ENCODE peak calls at places on chromosomes 11 and 22, in six cellular contexts. One of them, this sample, is unnamed.

GRCh38 chr11:86447763-86448480 is 73.2 kb downstream of the CCDC81 start:
- DNase-seq in cardiac muscle cell: no peak
- DNase-seq in activated B cell treated with CpG ODN at 0.5 μM for 24 hours: no peak
- DNase-seq in glutamatergic neuron: no peak
- DNase-seq in mucosa of descending colon: no peak
- DNase-seq in astrocyte of the cerebellum: no peak
- DNase-seq in this sample: no peak

GRCh38 chr11:101715281-101715680 is 131.5 kb upstream of the TRPC6 start:
- DNase-seq in glutamatergic neuron: no peak
- DNase-seq in mucosa of descending colon: no peak
- DNase-seq in astrocyte of the cerebellum: no peak
- DNase-seq in activated B cell treated with CpG ODN at 0.5 μM for 24 hours: no peak
- DNase-seq in cardiac muscle cell: no peak
- DNase-seq in this sample: no peak

GRCh38 chr11:102436546-102436945 is 16.0 kb downstream of the TMEM123 start:
- DNase-seq in mucosa of descending colon: no peak
- DNase-seq in glutamatergic neuron: no peak
- DNase-seq in astrocyte of the cerebellum: no peak
- DNase-seq in activated B cell treated with CpG ODN at 0.5 μM for 24 hours: no peak
- DNase-seq in cardiac muscle cell: no peak
- DNase-seq in this sample: no peak

GRCh38 chr22:48477031-48477721 is 1350.5 kb downstream of the BRD1 start:
- DNase-seq in astrocyte of the cerebellum: no peak
- DNase-seq in cardiac muscle cell: no peak
- DNase-seq in mucosa of descending colon: no peak
- DNase-seq in glutamatergic neuron: no peak
- DNase-seq in activated B cell treated with CpG ODN at 0.5 μM for 24 hours: no peak
- DNase-seq in this sample: no peak

GRCh38 chr11:18280438-18281046 is 14.5 kb downstream of the SAA1 start:
- DNase-seq in glutamatergic neuron: no peak
- DNase-seq in activated B cell treated with CpG ODN at 0.5 μM for 24 hours: no peak
- DNase-seq in mucosa of descending colon: no peak
- DNase-seq in astrocyte of the cerebellum: no peak
- DNase-seq in cardiac muscle cell: no peak
- DNase-seq in this sample: no peak

GRCh38 chr11:19382131-19382611 is 141.4 kb upstream of the E2F8 start:
- DNase-seq in glutamatergic neuron: no peak
- DNase-seq in mucosa of descending colon: no peak
- DNase-seq in activated B cell treated with CpG ODN at 0.5 μM for 24 hours: no peak
- DNase-seq in cardiac muscle cell: no peak
- DNase-seq in astrocyte of the cerebellum: no peak
- DNase-seq in this sample: no peak

GRCh38 chr22:26592368-26593015 is 2.6 kb upstream of the TPST2 start:
- DNase-seq in cardiac muscle cell: no peak
- DNase-seq in mucosa of descending colon: peak
- DNase-seq in glutamatergic neuron: no peak
- DNase-seq in activated B cell treated with CpG ODN at 0.5 μM for 24 hours: no peak
- DNase-seq in astrocyte of the cerebellum: no peak
- DNase-seq in this sample: no peak

GRCh38 chr11:38593649-38594048 is 1995.6 kb upstream of the RAG2 start:
- DNase-seq in activated B cell treated with CpG ODN at 0.5 μM for 24 hours: no peak
- DNase-seq in cardiac muscle cell: no peak
- DNase-seq in mucosa of descending colon: no peak
- DNase-seq in astrocyte of the cerebellum: peak
- DNase-seq in glutamatergic neuron: no peak
- DNase-seq in this sample: no peak

GRCh38 chr11:31872074-31872440 is 60.9 kb upstream of the PAX6 start:
- DNase-seq in mucosa of descending colon: no peak
- DNase-seq in glutamatergic neuron: no peak
- DNase-seq in astrocyte of the cerebellum: no peak
- DNase-seq in activated B cell treated with CpG ODN at 0.5 μM for 24 hours: no peak
- DNase-seq in cardiac muscle cell: no peak
- DNase-seq in this sample: no peak

GRCh38 chr22:30285176-30285845 is 4.0 kb downstream of the CASTOR1 start:
- DNase-seq in cardiac muscle cell: no peak
- DNase-seq in activated B cell treated with CpG ODN at 0.5 μM for 24 hours: no peak
- DNase-seq in mucosa of descending colon: no peak
- DNase-seq in astrocyte of the cerebellum: no peak
- DNase-seq in glutamatergic neuron: no peak
- DNase-seq in this sample: no peak

GRCh38 chr11:81495699-81496292 is 1237.9 kb downstream of the FAM181B start:
- DNase-seq in astrocyte of the cerebellum: no peak
- DNase-seq in glutamatergic neuron: no peak
- DNase-seq in cardiac muscle cell: no peak
- DNase-seq in mucosa of descending colon: no peak
- DNase-seq in activated B cell treated with CpG ODN at 0.5 μM for 24 hours: no peak
- DNase-seq in this sample: no peak

GRCh38 chr11:81492923-81493445 is 1240.7 kb downstream of the FAM181B start:
- DNase-seq in cardiac muscle cell: no peak
- DNase-seq in mucosa of descending colon: no peak
- DNase-seq in astrocyte of the cerebellum: no peak
- DNase-seq in activated B cell treated with CpG ODN at 0.5 μM for 24 hours: no peak
- DNase-seq in glutamatergic neuron: no peak
- DNase-seq in this sample: no peak

GRCh38 chr11:81496566-81496965 is 1237.1 kb downstream of the FAM181B start:
- DNase-seq in astrocyte of the cerebellum: no peak
- DNase-seq in glutamatergic neuron: no peak
- DNase-seq in activated B cell treated with CpG ODN at 0.5 μM for 24 hours: no peak
- DNase-seq in cardiac muscle cell: no peak
- DNase-seq in mucosa of descending colon: no peak
- DNase-seq in this sample: no peak

GRCh38 chr11:81497202-81497804 is 1236.4 kb downstream of the FAM181B start:
- DNase-seq in astrocyte of the cerebellum: no peak
- DNase-seq in glutamatergic neuron: no peak
- DNase-seq in mucosa of descending colon: peak
- DNase-seq in activated B cell treated with CpG ODN at 0.5 μM for 24 hours: no peak
- DNase-seq in cardiac muscle cell: peak
- DNase-seq in this sample: no peak

DNA sequence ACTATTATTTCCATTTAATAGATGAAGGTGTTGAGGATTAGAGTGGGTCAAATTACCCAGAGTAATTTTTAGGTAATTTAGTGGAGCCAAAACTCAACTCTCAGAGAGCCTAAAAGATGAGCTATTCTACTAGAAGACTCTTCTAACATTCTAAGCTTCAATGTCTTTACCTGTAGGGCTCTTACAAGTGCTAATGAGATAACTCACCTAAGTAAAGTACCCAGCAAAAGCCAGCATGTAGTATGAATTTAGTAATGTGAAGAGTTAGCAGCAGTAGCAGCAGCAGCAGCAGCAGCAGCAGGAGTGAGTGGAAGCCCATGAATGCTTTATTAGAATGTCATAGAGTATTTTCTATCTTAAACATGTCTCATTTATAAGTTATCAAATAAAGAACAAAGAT is 1239.2 kb downstream of the FAM181B start:
- DNase-seq in cardiac muscle cell: no peak
- DNase-seq in glutamatergic neuron: no peak
- DNase-seq in activated B cell treated with CpG ODN at 0.5 μM for 24 hours: no peak
- DNase-seq in astrocyte of the cerebellum: no peak
- DNase-seq in mucosa of descending colon: no peak
- DNase-seq in this sample: no peak
- TF ChIP-seq CTCF in cardiac muscle cell: no peak
- TF ChIP-seq CTCF in glutamatergic neuron: no peak
- TF ChIP-seq CTCF in activated B cell treated with CpG ODN at 0.5 μM for 24 hours: no peak
- TF ChIP-seq CTCF in astrocyte of the cerebellum: no peak
- TF ChIP-seq CTCF in mucosa of descending colon: no peak
- TF ChIP-seq CTCF in this sample: no peak

DNA sequence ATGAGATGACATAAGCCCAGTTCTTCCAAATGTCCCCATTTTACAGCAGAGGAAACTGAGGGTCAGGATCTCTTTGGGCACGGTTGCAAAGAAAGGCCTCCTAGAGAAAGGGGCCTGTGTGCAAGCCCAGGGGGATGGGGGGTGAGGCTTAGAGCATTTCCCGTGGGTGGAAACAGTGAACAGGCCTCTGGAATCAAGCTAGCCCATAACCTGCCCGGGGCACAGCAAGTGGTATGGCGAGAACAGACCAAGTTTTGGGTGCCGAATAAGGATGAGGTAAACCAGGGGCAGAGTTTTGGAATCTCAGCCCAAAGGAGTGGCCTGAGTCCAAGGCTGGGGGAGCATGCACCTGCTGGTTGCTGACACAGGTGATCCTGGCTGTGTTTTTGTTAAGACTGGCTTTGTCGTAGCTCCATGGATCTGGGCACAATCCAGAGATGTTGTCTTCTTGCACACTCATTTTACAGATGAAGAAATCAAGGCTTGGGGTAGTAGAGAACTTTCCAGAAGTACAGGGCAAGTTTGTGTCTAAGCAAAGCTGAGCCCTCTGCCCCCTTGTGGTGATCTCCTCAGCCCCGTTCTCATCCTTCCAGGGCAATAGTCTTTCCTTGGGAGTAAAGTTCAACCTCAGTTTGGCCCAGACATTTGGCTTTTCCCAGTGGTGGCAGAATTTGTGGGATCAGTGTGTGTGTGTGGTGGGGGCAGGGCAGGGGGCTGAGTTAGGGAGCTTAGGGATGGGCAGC is 53.5 kb upstream of the MYEOV start:
- DNase-seq in astrocyte of the cerebellum: no peak
- DNase-seq in activated B cell treated with CpG ODN at 0.5 μM for 24 hours: no peak
- DNase-seq in glutamatergic neuron: no peak
- DNase-seq in mucosa of descending colon: peak
- DNase-seq in cardiac muscle cell: no peak
- DNase-seq in this sample: peak
- TF ChIP-seq CTCF in astrocyte of the cerebellum: peak
- TF ChIP-seq CTCF in activated B cell treated with CpG ODN at 0.5 μM for 24 hours: no peak
- TF ChIP-seq CTCF in glutamatergic neuron: no peak
- TF ChIP-seq CTCF in mucosa of descending colon: peak
- TF ChIP-seq CTCF in cardiac muscle cell: peak
- TF ChIP-seq CTCF in this sample: peak

GRCh38 chr11:43787823-43788222 is 92.8 kb upstream of the ALKBH3 start:
- DNase-seq in glutamatergic neuron: no peak
- DNase-seq in cardiac muscle cell: no peak
- DNase-seq in activated B cell treated with CpG ODN at 0.5 μM for 24 hours: no peak
- DNase-seq in astrocyte of the cerebellum: no peak
- DNase-seq in mucosa of descending colon: no peak
- DNase-seq in this sample: no peak

GRCh38 chr11:43788394-43788793 is 92.2 kb upstream of the ALKBH3 start:
- DNase-seq in glutamatergic neuron: peak
- DNase-seq in cardiac muscle cell: no peak
- DNase-seq in astrocyte of the cerebellum: no peak
- DNase-seq in activated B cell treated with CpG ODN at 0.5 μM for 24 hours: no peak
- DNase-seq in mucosa of descending colon: peak
- DNase-seq in this sample: no peak

GRCh38 chr11:43784301-43784700 is 96.3 kb upstream of the ALKBH3 start:
- DNase-seq in astrocyte of the cerebellum: no peak
- DNase-seq in cardiac muscle cell: no peak
- DNase-seq in mucosa of descending colon: no peak
- DNase-seq in activated B cell treated with CpG ODN at 0.5 μM for 24 hours: no peak
- DNase-seq in glutamatergic neuron: no peak
- DNase-seq in this sample: no peak

GRCh38 chr11:43786016-43786415 is 94.6 kb upstream of the ALKBH3 start:
- DNase-seq in glutamatergic neuron: no peak
- DNase-seq in activated B cell treated with CpG ODN at 0.5 μM for 24 hours: no peak
- DNase-seq in mucosa of descending colon: no peak
- DNase-seq in cardiac muscle cell: no peak
- DNase-seq in astrocyte of the cerebellum: no peak
- DNase-seq in this sample: no peak

DNA sequence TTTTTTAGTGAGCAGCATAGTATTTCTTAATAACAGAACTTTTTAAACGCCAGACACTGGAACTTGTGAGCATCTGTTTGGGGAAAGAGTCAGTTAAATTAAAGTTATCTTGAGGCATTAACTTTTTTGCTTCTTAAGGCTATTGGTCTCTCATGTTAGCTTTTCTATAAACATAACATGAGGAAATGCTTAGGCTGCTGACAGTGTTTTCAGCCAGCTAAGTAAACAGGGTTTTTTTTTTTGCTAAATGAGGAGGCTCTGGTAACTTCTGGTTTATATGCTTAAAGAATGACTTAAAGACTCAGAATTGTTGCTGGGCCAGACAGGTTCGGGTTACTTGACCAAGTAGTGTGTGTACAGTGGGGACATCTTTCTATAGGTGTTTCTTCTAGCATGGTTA is 95.8 kb upstream of the ALKBH3 start:
- DNase-seq in glutamatergic neuron: no peak
- DNase-seq in astrocyte of the cerebellum: no peak
- DNase-seq in activated B cell treated with CpG ODN at 0.5 μM for 24 hours: no peak
- DNase-seq in mucosa of descending colon: no peak
- DNase-seq in cardiac muscle cell: no peak
- DNase-seq in this sample: no peak
- TF ChIP-seq CTCF in glutamatergic neuron: no peak
- TF ChIP-seq CTCF in astrocyte of the cerebellum: no peak
- TF ChIP-seq CTCF in activated B cell treated with CpG ODN at 0.5 μM for 24 hours: no peak
- TF ChIP-seq CTCF in mucosa of descending colon: no peak
- TF ChIP-seq CTCF in cardiac muscle cell: no peak
- TF ChIP-seq CTCF in this sample: no peak

GRCh38 chr22:44336962-44337657 is 24.4 kb upstream of the SHISAL1 start:
- DNase-seq in cardiac muscle cell: no peak
- DNase-seq in mucosa of descending colon: no peak
- DNase-seq in activated B cell treated with CpG ODN at 0.5 μM for 24 hours: no peak
- DNase-seq in glutamatergic neuron: no peak
- DNase-seq in astrocyte of the cerebellum: no peak
- DNase-seq in this sample: no peak

GRCh38 chr22:44333847-44334635 is 21.3 kb upstream of the SHISAL1 start:
- DNase-seq in astrocyte of the cerebellum: no peak
- DNase-seq in mucosa of descending colon: no peak
- DNase-seq in cardiac muscle cell: no peak
- DNase-seq in glutamatergic neuron: no peak
- DNase-seq in activated B cell treated with CpG ODN at 0.5 μM for 24 hours: no peak
- DNase-seq in this sample: no peak

GRCh38 chr22:44337658-44338004 is 24.9 kb upstream of the SHISAL1 start:
- DNase-seq in astrocyte of the cerebellum: no peak
- DNase-seq in activated B cell treated with CpG ODN at 0.5 μM for 24 hours: no peak
- DNase-seq in glutamatergic neuron: peak
- DNase-seq in cardiac muscle cell: peak
- DNase-seq in mucosa of descending colon: no peak
- DNase-seq in this sample: peak

GRCh38 chr22:44335066-44335839 is 22.5 kb upstream of the SHISAL1 start:
- DNase-seq in glutamatergic neuron: no peak
- DNase-seq in cardiac muscle cell: no peak
- DNase-seq in astrocyte of the cerebellum: no peak
- DNase-seq in activated B cell treated with CpG ODN at 0.5 μM for 24 hours: no peak
- DNase-seq in mucosa of descending colon: no peak
- DNase-seq in this sample: no peak

DNA sequence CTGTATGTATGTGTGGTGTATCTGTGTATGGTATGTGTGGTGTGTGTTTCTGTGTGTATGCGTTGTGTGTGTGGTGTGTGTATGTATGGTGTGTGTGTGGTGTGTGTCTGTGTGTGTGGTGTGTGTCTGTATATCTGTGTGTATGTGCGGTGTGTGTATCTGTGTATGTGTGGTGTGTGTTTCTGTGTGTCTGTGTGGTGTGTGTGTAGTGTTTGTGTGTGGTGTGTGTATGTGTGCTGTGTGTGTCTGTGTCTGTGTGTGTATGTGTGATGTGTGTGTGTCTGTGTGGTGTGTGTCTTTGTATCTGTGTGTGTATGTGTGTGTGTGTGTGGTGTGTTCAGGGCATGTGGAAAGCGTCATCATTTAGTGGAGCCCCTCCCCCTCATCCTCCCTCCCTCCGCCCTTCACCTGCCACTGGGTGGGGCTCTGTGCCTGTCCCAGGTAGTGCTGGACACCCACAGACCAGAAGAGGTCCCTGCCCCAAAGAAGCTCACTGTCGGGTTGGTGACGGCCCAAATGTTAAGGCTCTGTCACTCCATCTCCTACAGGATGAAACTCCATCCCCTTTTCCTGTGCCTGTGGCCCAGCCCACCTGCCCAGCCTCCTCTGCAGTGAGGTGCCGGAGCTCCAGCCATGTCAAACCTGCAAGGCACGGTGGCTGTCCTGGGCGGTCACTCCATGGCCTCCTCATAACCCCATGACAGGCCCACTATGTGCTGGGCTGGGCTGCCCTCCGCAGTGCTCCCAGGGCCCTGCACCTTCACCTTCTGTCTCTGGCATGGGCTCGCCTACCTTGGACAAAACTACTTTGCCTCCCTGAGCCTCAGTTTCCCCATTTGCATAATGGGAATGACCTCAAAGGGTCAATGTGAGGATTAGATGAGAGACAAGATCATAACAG is 23.4 kb upstream of the SHISAL1 start:
- DNase-seq in activated B cell treated with CpG ODN at 0.5 μM for 24 hours: no peak
- DNase-seq in mucosa of descending colon: no peak
- DNase-seq in astrocyte of the cerebellum: no peak
- DNase-seq in cardiac muscle cell: no peak
- DNase-seq in glutamatergic neuron: no peak
- DNase-seq in this sample: no peak
- TF ChIP-seq CTCF in activated B cell treated with CpG ODN at 0.5 μM for 24 hours: no peak
- TF ChIP-seq CTCF in mucosa of descending colon: no peak
- TF ChIP-seq CTCF in astrocyte of the cerebellum: no peak
- TF ChIP-seq CTCF in cardiac muscle cell: no peak
- TF ChIP-seq CTCF in glutamatergic neuron: no peak
- TF ChIP-seq CTCF in this sample: no peak

This sample was measured in mesothelial cell of epicardium.